ENCODE peak calls at places on chromosome 2, in six cellular contexts. Y is tibial artery, W is neuronal stem cell, R is GM23248, M is lower lobe of right lung, X is tibial nerve. F is an unnamed sample.

GRCh38 chr2:166766220-166766619 is 122.1 kb upstream of the XIRP2 start:
- DNase-seq in Y (no peak), R (no peak), X (no peak), M (no peak), W (no peak), F (no peak)

GRCh38 chr2:105126353-105126752 is 88.5 kb downstream of the MRPS9 start:
- DNase-seq in X (no peak), R (no peak), Y (no peak), M (no peak), W (no peak), F (no peak)

GRCh38 chr2:406876-407275 is 119.0 kb upstream of the ALKAL2 start:
- DNase-seq in R (no peak), Y (no peak), W (no peak), X (no peak), M (no peak), F (no peak)

GRCh38 chr2:28780496-28780895 is 28.9 kb downstream of the PPP1CB start:
- DNase-seq in R (no peak), X (no peak), W (no peak), M (no peak), Y (no peak), F (no peak)

GRCh38 chr2:223477318-223477717 is 124.8 kb downstream of the SCG2 start:
- DNase-seq in R (peak; percentile 34), Y (no peak), X (no peak), W (no peak), M (no peak), F (no peak)

GRCh38 chr2:31378389-31378788 is 36.2 kb downstream of the XDH start:
- DNase-seq in M (no peak), Y (no peak), X (no peak), W (no peak), R (no peak), F (no peak)

GRCh38 chr2:133045787-133046186 is 375.8 kb upstream of the LYPD1 start:
- DNase-seq in X (no peak), W (no peak), Y (no peak), M (no peak), R (no peak), F (no peak)

GRCh38 chr2:113208995-113209868 is 35.5 kb downstream of the PSD4 start:
- DNase-seq in X (no peak), M (no peak), R (no peak), Y (peak; percentile 53), W (no peak), F (no peak)

GRCh38 chr2:239025081-239025801 is 177.4 kb downstream of the TWIST2 start:
- DNase-seq in W (no peak), X (no peak), R (peak; percentile 91), M (peak; percentile 41), Y (peak; percentile 61), F (peak; percentile 22)

GRCh38 chr2:225122582-225123486 is 80.6 kb upstream of the DOCK10 start:
- DNase-seq in M (no peak), X (peak; percentile 28), W (no peak), Y (no peak), R (peak; percentile 56), F (no peak)

GRCh38 chr2:190996338-190996946 is 17.5 kb downstream of the STAT1 start:
- DNase-seq in Y (no peak), M (peak; percentile 39), W (peak; percentile 30), R (peak; percentile 59), X (no peak), F (no peak)

GRCh38 chr2:172085460-172086159 is at the start of gene DLX1:
- DNase-seq in W (no peak), X (peak; percentile 4), R (no peak), Y (no peak), M (no peak), F (no peak)

GRCh38 chr2:137437386-137437785 is 526.9 kb upstream of the HNMT start:
- DNase-seq in X (no peak), M (no peak), Y (no peak), W (no peak), R (no peak), F (no peak)

GRCh38 chr2:54258171-54258570 is 2.1 kb upstream of the TSPYL6 start:
- DNase-seq in W (no peak), R (no peak), M (no peak), X (no peak), Y (no peak), F (no peak)

GRCh38 chr2:24616606-24617005 is 125.6 kb downstream of the NCOA1 start:
- DNase-seq in M (no peak), R (no peak), W (no peak), Y (no peak), X (no peak), F (no peak)

GRCh38 chr2:128304715-128305554 is 13.7 kb downstream of the HS6ST1 start:
- DNase-seq in R (peak; percentile 96), X (peak; percentile 48), W (no peak), M (peak; percentile 77), Y (no peak), F (peak; percentile 100)

GRCh38 chr2:128302744-128303067 is 16.0 kb downstream of the HS6ST1 start:
- DNase-seq in W (no peak), M (no peak), R (no peak), X (no peak), Y (no peak), F (no peak)

GRCh38 chr2:128303095-128303791 is 15.4 kb downstream of the HS6ST1 start:
- DNase-seq in R (no peak), X (no peak), Y (no peak), M (no peak), W (no peak), F (no peak)

GRCh38 chr2:128304330-128304714 is 14.3 kb downstream of the HS6ST1 start:
- DNase-seq in W (no peak), M (no peak), X (no peak), R (no peak), Y (no peak), F (no peak)

GRCh38 chr2:128303911-128304310 is 14.8 kb downstream of the HS6ST1 start:
- DNase-seq in W (no peak), M (no peak), X (no peak), R (no peak), Y (no peak), F (no peak)
- H3K27ac ChIP-seq in W (no peak overlapping the region), M (no peak overlapping the region), X (no peak overlapping the region), R (no peak overlapping the region), Y (no peak overlapping the region), F (no peak overlapping the region)

GRCh38 chr2:9251154-9252001 is 44.8 kb downstream of the ASAP2 start:
- DNase-seq in Y (peak; percentile 78), X (peak; percentile 43), W (no peak), M (no peak), R (peak; percentile 95), F (peak; percentile 63)
- H3K27ac ChIP-seq in Y (peak overlapping the region; percentile 58), X (no peak overlapping the region), W (no peak overlapping the region), M (peak overlapping the region; percentile 1), R (peak overlapping the region; percentile 95), F (peak overlapping the region; percentile 99)

DNA sequence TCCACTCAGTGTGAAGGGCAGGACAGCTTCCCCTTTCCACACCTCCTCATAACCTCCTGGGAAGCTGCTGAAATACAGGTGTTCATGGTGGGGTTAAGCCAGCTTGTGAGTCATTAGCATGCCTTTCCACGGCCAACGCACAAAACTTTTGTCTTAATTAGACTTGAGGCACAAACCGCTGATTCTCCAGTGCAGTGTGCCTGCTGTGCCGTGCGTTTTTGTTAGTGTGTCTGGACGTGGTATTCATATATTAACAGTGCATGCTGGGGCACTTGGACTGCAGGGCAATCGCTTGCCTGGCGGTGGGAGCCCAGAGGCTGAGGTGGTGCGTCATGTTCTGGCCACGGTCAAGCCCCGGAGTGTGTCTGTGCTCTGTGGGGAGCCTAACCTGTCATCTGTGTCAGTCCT is 156.2 kb downstream of the SH3RF3 start:
- DNase-seq in W (no peak), R (no peak), M (no peak), Y (no peak), X (no peak), F (no peak)
- H3K27ac ChIP-seq in W (no peak overlapping the region), R (no peak overlapping the region), M (no peak overlapping the region), Y (peak overlapping the region; percentile 44), X (no peak overlapping the region), F (no peak overlapping the region)

DNA sequence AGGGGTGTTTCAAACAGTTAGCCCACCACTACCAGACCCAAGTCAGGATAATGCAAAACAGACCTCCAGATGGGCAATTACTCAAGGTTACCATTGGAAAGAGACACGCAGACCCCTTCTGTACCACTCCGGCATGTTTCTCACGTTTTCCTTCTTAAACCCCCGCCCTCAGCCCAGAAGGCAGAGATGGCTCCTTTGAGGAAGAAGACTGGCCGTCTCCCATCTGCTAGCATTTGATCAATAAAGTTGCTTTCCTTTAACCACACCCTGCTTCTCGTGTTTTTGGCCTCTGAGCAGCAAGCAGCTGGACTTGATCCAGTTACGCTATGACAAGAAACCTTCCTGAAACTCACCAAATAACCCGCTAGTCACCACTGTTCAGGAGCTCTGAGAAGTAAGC is 1012.4 kb upstream of the GYPC start:
- DNase-seq in R (no peak), X (no peak), M (no peak), W (no peak), Y (no peak), F (no peak)
- H3K27ac ChIP-seq in R (no peak overlapping the region), X (no peak overlapping the region), M (no peak overlapping the region), W (no peak overlapping the region), Y (no peak overlapping the region), F (no peak overlapping the region)

GRCh38 chr2:56587456-56587855 is 403.7 kb downstream of the CCDC85A start:
- DNase-seq in Y (no peak), W (no peak), R (no peak), X (no peak), M (no peak), F (no peak)

GRCh38 chr2:56580242-56580641 is 396.5 kb downstream of the CCDC85A start:
- DNase-seq in Y (no peak), W (no peak), R (peak; percentile 51), M (no peak), X (no peak), F (no peak)

GRCh38 chr2:56589194-56589593 is 405.4 kb downstream of the CCDC85A start:
- DNase-seq in R (no peak), M (no peak), Y (no peak), W (no peak), X (no peak), F (no peak)

GRCh38 chr2:56582570-56582969 is 398.8 kb downstream of the CCDC85A start:
- DNase-seq in M (no peak), X (no peak), R (no peak), W (no peak), Y (no peak), F (no peak)

DNA sequence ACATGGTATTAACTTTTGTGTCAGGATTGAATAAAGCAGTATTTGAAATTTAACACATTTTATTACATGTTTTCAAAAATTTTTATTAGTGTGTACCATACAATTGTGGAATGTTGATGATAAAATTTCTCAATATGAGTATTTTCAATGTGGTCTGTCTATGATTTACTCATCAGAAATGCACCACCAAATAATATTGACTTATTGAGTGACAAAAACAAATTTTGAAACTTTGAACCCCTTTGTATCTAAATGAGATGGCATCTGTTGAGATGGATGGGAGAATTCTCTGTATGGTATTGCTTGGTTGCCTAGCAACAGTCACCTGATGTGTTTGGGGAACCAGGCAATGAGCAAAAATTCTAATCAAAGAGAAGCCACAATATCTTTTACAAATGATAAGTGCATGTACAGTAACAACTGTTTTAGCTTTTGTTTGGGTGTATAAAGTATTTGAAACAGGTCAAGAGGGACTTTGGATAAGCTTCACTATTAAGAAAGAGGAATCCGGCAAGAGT is 400.1 kb downstream of the CCDC85A start:
- DNase-seq in W (no peak), Y (no peak), M (no peak), R (no peak), X (no peak), F (no peak)
- H3K27ac ChIP-seq in W (no peak overlapping the region), Y (no peak overlapping the region), M (no peak overlapping the region), R (no peak overlapping the region), X (no peak overlapping the region), F (no peak overlapping the region)

DNA sequence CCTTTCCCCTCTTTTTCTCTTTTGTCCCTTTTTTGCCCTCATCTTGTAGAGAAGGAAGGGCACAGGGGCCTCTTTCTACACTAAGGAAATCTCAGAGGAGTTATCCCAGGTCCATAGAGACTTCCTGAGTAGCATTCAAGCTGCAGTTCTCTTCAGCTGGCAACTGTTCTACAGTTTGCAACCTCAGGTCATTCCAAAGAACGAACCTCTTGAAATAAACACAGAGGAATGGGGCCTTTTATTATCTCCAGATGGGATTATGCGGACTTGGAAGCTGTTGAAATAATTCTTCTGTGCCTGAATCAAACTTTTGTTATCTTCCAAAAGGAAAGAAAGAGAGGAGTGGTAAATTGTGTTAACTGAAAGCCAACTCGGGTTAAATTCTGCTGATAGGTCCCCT is 31.0 kb upstream of the NFE2L2 start:
- DNase-seq in M (no peak), W (no peak), X (peak; percentile 47), R (peak; percentile 75), Y (no peak), F (no peak)
- H3K27ac ChIP-seq in M (no peak overlapping the region), W (peak overlapping the region; percentile 7), X (peak overlapping the region; percentile 4), R (peak overlapping the region; percentile 59), Y (peak overlapping the region; percentile 71), F (no peak overlapping the region)